ENCODE peak calls at places on chromosomes 3 and 15, in eight cellular contexts. One of them, this sample, is unnamed.

GRCh38 chr3:133570139-133570936 is 3.1 kb upstream of the CDV3 start:
- DNase-seq in cardiac muscle cell: peak; percentile 38
- DNase-seq in right lobe of liver: no peak
- DNase-seq in ovary: no peak
- DNase-seq in psoas muscle: no peak
- DNase-seq in pancreas: peak; percentile 32
- DNase-seq in CD8-positive, alpha-beta T cell: no peak
- DNase-seq in neuronal stem cell: no peak
- DNase-seq in this sample: no peak

GRCh38 chr15:30062881-30063280 is 19.9 kb upstream of the GOLGA8J start:
- DNase-seq in cardiac muscle cell: no peak
- DNase-seq in right lobe of liver: no peak
- DNase-seq in ovary: no peak
- DNase-seq in psoas muscle: no peak
- DNase-seq in pancreas: no peak
- DNase-seq in CD8-positive, alpha-beta T cell: no peak
- DNase-seq in neuronal stem cell: no peak
- DNase-seq in this sample: no peak

GRCh38 chr15:33194237-33194636 is 277 bp downstream of the FMN1 start:
- DNase-seq in cardiac muscle cell: no peak
- DNase-seq in right lobe of liver: no peak
- DNase-seq in ovary: no peak
- DNase-seq in psoas muscle: no peak
- DNase-seq in pancreas: no peak
- DNase-seq in CD8-positive, alpha-beta T cell: no peak
- DNase-seq in neuronal stem cell: peak; percentile 58
- DNase-seq in this sample: no peak

GRCh38 chr15:78711638-78712037 is 70.6 kb upstream of the CHRNB4 start:
- DNase-seq in cardiac muscle cell: no peak
- DNase-seq in right lobe of liver: no peak
- DNase-seq in ovary: no peak
- DNase-seq in psoas muscle: no peak
- DNase-seq in pancreas: no peak
- DNase-seq in CD8-positive, alpha-beta T cell: no peak
- DNase-seq in neuronal stem cell: no peak
- DNase-seq in this sample: no peak

GRCh38 chr3:146160964-146161724 is at the start of gene PLOD2:
- DNase-seq in cardiac muscle cell: peak; percentile 95
- DNase-seq in right lobe of liver: peak; percentile 90
- DNase-seq in ovary: peak; percentile 86
- DNase-seq in psoas muscle: peak; percentile 71
- DNase-seq in pancreas: peak; percentile 87
- DNase-seq in CD8-positive, alpha-beta T cell: no peak
- DNase-seq in neuronal stem cell: peak; percentile 65
- DNase-seq in this sample: peak; percentile 87

GRCh38 chr15:101180620-101181307 is 71.1 kb downstream of the CHSY1 start:
- DNase-seq in cardiac muscle cell: no peak
- DNase-seq in right lobe of liver: no peak
- DNase-seq in ovary: no peak
- DNase-seq in psoas muscle: no peak
- DNase-seq in pancreas: no peak
- DNase-seq in CD8-positive, alpha-beta T cell: no peak
- DNase-seq in neuronal stem cell: no peak
- DNase-seq in this sample: no peak

GRCh38 chr3:122586098-122586497 is 8.6 kb downstream of the PARP15 start:
- DNase-seq in cardiac muscle cell: no peak
- DNase-seq in right lobe of liver: no peak
- DNase-seq in ovary: no peak
- DNase-seq in psoas muscle: no peak
- DNase-seq in pancreas: no peak
- DNase-seq in CD8-positive, alpha-beta T cell: no peak
- DNase-seq in neuronal stem cell: no peak
- DNase-seq in this sample: no peak

GRCh38 chr3:165669502-165669901 is 167.7 kb downstream of the BCHE start:
- DNase-seq in cardiac muscle cell: no peak
- DNase-seq in right lobe of liver: no peak
- DNase-seq in ovary: no peak
- DNase-seq in psoas muscle: no peak
- DNase-seq in pancreas: no peak
- DNase-seq in CD8-positive, alpha-beta T cell: no peak
- DNase-seq in neuronal stem cell: no peak
- DNase-seq in this sample: no peak

GRCh38 chr15:52289629-52290081 is 5.9 kb downstream of the MYO5C start:
- DNase-seq in cardiac muscle cell: no peak
- DNase-seq in right lobe of liver: no peak
- DNase-seq in ovary: no peak
- DNase-seq in psoas muscle: no peak
- DNase-seq in pancreas: no peak
- DNase-seq in CD8-positive, alpha-beta T cell: no peak
- DNase-seq in neuronal stem cell: no peak
- DNase-seq in this sample: peak; percentile 56

GRCh38 chr15:52291204-52291603 is 4.4 kb downstream of the MYO5C start:
- DNase-seq in cardiac muscle cell: no peak
- DNase-seq in right lobe of liver: no peak
- DNase-seq in ovary: no peak
- DNase-seq in psoas muscle: no peak
- DNase-seq in pancreas: no peak
- DNase-seq in CD8-positive, alpha-beta T cell: no peak
- DNase-seq in neuronal stem cell: no peak
- DNase-seq in this sample: no peak

GRCh38 chr15:52290800-52291199 is 4.8 kb downstream of the MYO5C start:
- DNase-seq in cardiac muscle cell: no peak
- DNase-seq in right lobe of liver: no peak
- DNase-seq in ovary: no peak
- DNase-seq in psoas muscle: no peak
- DNase-seq in pancreas: no peak
- DNase-seq in CD8-positive, alpha-beta T cell: no peak
- DNase-seq in neuronal stem cell: no peak
- DNase-seq in this sample: no peak

GRCh38 chr15:52288986-52289385 is 6.6 kb downstream of the MYO5C start:
- DNase-seq in cardiac muscle cell: no peak
- DNase-seq in right lobe of liver: no peak
- DNase-seq in ovary: no peak
- DNase-seq in psoas muscle: no peak
- DNase-seq in pancreas: no peak
- DNase-seq in CD8-positive, alpha-beta T cell: no peak
- DNase-seq in neuronal stem cell: no peak
- DNase-seq in this sample: peak; percentile 36

DNA sequence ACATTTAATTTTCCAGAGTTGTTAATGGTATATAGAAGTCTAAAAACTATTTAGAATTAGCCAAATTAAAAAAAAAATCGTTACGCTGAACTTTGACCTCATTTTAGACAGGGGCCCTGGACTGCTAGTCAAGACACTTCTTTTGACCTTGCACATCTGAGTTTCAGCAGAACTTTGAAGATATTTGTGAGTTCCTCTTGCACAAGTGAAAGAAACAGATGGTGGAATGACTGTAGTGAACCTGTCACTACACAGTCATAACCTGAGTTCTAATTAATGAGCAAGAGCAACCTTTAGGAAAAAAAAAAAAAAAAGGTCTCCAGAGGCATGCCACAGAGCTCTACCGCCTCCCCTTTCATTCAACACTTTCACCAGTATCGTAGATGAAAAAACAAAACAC is 5.3 kb downstream of the MYO5C start:
- DNase-seq in cardiac muscle cell: no peak
- DNase-seq in right lobe of liver: no peak
- DNase-seq in ovary: no peak
- DNase-seq in psoas muscle: no peak
- DNase-seq in pancreas: no peak
- DNase-seq in CD8-positive, alpha-beta T cell: no peak
- DNase-seq in neuronal stem cell: no peak
- DNase-seq in this sample: no peak
- H3K4me1 ChIP-seq in cardiac muscle cell: no peaks in the 10 kb centered on the region
- H3K4me1 ChIP-seq in right lobe of liver: no peaks in the 10 kb centered on the region
- H3K4me1 ChIP-seq in ovary: peaks cover 3% of the 10 kb centered on the region
- H3K4me1 ChIP-seq in psoas muscle: no peaks in the 10 kb centered on the region
- H3K4me1 ChIP-seq in pancreas: peaks cover 33% of the 10 kb centered on the region
- H3K4me1 ChIP-seq in CD8-positive, alpha-beta T cell: peaks cover 5% of the 10 kb centered on the region
- H3K4me1 ChIP-seq in neuronal stem cell: peaks cover 24% of the 10 kb centered on the region
- H3K4me1 ChIP-seq in this sample: peaks cover 29% of the 10 kb centered on the region

GRCh38 chr15:84752195-84752594 is 3.8 kb downstream of the ZNF592 start:
- DNase-seq in cardiac muscle cell: no peak
- DNase-seq in right lobe of liver: no peak
- DNase-seq in ovary: no peak
- DNase-seq in psoas muscle: no peak
- DNase-seq in pancreas: no peak
- DNase-seq in CD8-positive, alpha-beta T cell: no peak
- DNase-seq in neuronal stem cell: no peak
- DNase-seq in this sample: no peak

GRCh38 chr15:84749111-84749991 is 959 bp downstream of the ZNF592 start:
- DNase-seq in cardiac muscle cell: peak; percentile 51
- DNase-seq in right lobe of liver: peak; percentile 85
- DNase-seq in ovary: peak; percentile 53
- DNase-seq in psoas muscle: peak; percentile 47
- DNase-seq in pancreas: peak; percentile 53
- DNase-seq in CD8-positive, alpha-beta T cell: peak; percentile 17
- DNase-seq in neuronal stem cell: peak; percentile 27
- DNase-seq in this sample: peak; percentile 67

GRCh38 chr15:84752700-84753099 is 4.3 kb downstream of the ZNF592 start:
- DNase-seq in cardiac muscle cell: no peak
- DNase-seq in right lobe of liver: no peak
- DNase-seq in ovary: no peak
- DNase-seq in psoas muscle: no peak
- DNase-seq in pancreas: no peak
- DNase-seq in CD8-positive, alpha-beta T cell: no peak
- DNase-seq in neuronal stem cell: no peak
- DNase-seq in this sample: no peak

GRCh38 chr15:84748274-84749110 is at the start of gene ZNF592:
- DNase-seq in cardiac muscle cell: peak; percentile 84
- DNase-seq in right lobe of liver: peak; percentile 92
- DNase-seq in ovary: peak; percentile 90
- DNase-seq in psoas muscle: peak; percentile 88
- DNase-seq in pancreas: peak; percentile 89
- DNase-seq in CD8-positive, alpha-beta T cell: peak; percentile 63
- DNase-seq in neuronal stem cell: peak; percentile 64
- DNase-seq in this sample: peak; percentile 83

GRCh38 chr15:84750583-84751092 is 2.2 kb downstream of the ZNF592 start:
- DNase-seq in cardiac muscle cell: no peak
- DNase-seq in right lobe of liver: no peak
- DNase-seq in ovary: no peak
- DNase-seq in psoas muscle: no peak
- DNase-seq in pancreas: no peak
- DNase-seq in CD8-positive, alpha-beta T cell: no peak
- DNase-seq in neuronal stem cell: no peak
- DNase-seq in this sample: no peak
- H3K4me3 ChIP-seq in cardiac muscle cell: no peak overlapping the region
- H3K4me3 ChIP-seq in right lobe of liver: no peak overlapping the region
- H3K4me3 ChIP-seq in ovary: no peak overlapping the region
- H3K4me3 ChIP-seq in psoas muscle: peak overlapping the region; percentile 92
- H3K4me3 ChIP-seq in pancreas: no peak overlapping the region
- H3K4me3 ChIP-seq in CD8-positive, alpha-beta T cell: no peak overlapping the region
- H3K4me3 ChIP-seq in neuronal stem cell: no peak overlapping the region
- H3K4me3 ChIP-seq in this sample: no peak overlapping the region

GRCh38 chr3:137772231-137772617 is 8.1 kb downstream of the SOX14 start:
- DNase-seq in cardiac muscle cell: no peak
- DNase-seq in right lobe of liver: no peak
- DNase-seq in ovary: no peak
- DNase-seq in psoas muscle: no peak
- DNase-seq in pancreas: no peak
- DNase-seq in CD8-positive, alpha-beta T cell: no peak
- DNase-seq in neuronal stem cell: no peak
- DNase-seq in this sample: no peak

GRCh38 chr3:137770821-137771399 is 6.8 kb downstream of the SOX14 start:
- DNase-seq in cardiac muscle cell: no peak
- DNase-seq in right lobe of liver: no peak
- DNase-seq in ovary: no peak
- DNase-seq in psoas muscle: no peak
- DNase-seq in pancreas: no peak
- DNase-seq in CD8-positive, alpha-beta T cell: no peak
- DNase-seq in neuronal stem cell: no peak
- DNase-seq in this sample: no peak

GRCh38 chr3:137770066-137770805 is 6.1 kb downstream of the SOX14 start:
- DNase-seq in cardiac muscle cell: no peak
- DNase-seq in right lobe of liver: no peak
- DNase-seq in ovary: no peak
- DNase-seq in psoas muscle: no peak
- DNase-seq in pancreas: no peak
- DNase-seq in CD8-positive, alpha-beta T cell: no peak
- DNase-seq in neuronal stem cell: no peak
- DNase-seq in this sample: no peak

GRCh38 chr3:137769321-137770065 is 5.4 kb downstream of the SOX14 start:
- DNase-seq in cardiac muscle cell: no peak
- DNase-seq in right lobe of liver: no peak
- DNase-seq in ovary: no peak
- DNase-seq in psoas muscle: no peak
- DNase-seq in pancreas: no peak
- DNase-seq in CD8-positive, alpha-beta T cell: no peak
- DNase-seq in neuronal stem cell: no peak
- DNase-seq in this sample: no peak

DNA sequence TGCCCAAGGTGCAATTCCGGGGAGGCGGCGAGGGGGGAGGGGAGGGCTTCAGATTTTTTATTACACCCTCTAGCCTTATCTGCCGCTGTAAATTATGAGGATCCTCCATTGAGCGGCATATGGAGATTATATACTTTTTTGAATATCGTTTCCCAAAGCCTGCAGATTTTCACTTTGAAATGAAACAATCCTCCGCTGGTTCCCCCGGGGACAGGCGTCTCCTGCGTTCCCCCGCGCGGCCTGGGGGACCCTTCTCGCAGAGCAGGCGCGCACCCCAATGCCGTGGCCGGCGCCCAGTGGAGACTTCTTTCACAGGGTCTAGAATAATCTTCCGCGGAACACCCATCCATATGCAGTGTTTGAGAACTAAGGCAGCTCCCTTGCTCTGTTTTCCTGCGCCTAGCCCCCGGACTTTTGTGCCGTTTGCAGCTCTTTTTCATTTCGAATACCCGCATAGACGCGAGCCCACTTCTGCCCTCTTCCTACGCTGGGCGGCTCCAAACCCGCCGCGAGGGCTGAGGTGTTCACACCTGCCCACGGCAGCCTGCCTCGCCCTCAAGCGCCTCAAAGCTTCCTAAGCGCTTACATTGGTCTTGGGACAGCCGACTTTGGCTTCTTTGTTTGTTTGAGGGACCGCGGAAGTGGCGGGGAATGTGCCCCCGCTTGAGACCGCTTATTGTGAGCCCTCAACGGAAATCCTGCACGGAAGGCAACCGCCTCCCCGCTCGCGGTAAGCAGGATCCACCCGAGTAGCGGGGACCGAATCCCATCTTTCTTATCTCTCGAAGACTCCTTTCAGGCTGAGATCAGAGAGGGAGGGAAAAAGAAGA is 7.5 kb downstream of the SOX14 start:
- DNase-seq in cardiac muscle cell: no peak
- DNase-seq in right lobe of liver: no peak
- DNase-seq in ovary: no peak
- DNase-seq in psoas muscle: no peak
- DNase-seq in pancreas: no peak
- DNase-seq in CD8-positive, alpha-beta T cell: no peak
- DNase-seq in neuronal stem cell: no peak
- DNase-seq in this sample: no peak
- H3K9me3 ChIP-seq in cardiac muscle cell: no peaks in the 10 kb centered on the region
- H3K9me3 ChIP-seq in right lobe of liver: no peaks in the 10 kb centered on the region
- H3K9me3 ChIP-seq in ovary: no peaks in the 10 kb centered on the region
- H3K9me3 ChIP-seq in psoas muscle: no peaks in the 10 kb centered on the region
- H3K9me3 ChIP-seq in pancreas: no peaks in the 10 kb centered on the region
- H3K9me3 ChIP-seq in CD8-positive, alpha-beta T cell: no peaks in the 10 kb centered on the region
- H3K9me3 ChIP-seq in neuronal stem cell: no peaks in the 10 kb centered on the region
- H3K9me3 ChIP-seq in this sample: no peaks in the 10 kb centered on the region

GRCh38 chr15:93247466-93248121 is 158.6 kb upstream of the RGMA start:
- DNase-seq in cardiac muscle cell: no peak
- DNase-seq in right lobe of liver: peak; percentile 46
- DNase-seq in ovary: no peak
- DNase-seq in psoas muscle: no peak
- DNase-seq in pancreas: no peak
- DNase-seq in CD8-positive, alpha-beta T cell: no peak
- DNase-seq in neuronal stem cell: no peak
- DNase-seq in this sample: no peak

GRCh38 chr15:93246266-93247242 is 157.5 kb upstream of the RGMA start:
- DNase-seq in cardiac muscle cell: no peak
- DNase-seq in right lobe of liver: peak; percentile 37
- DNase-seq in ovary: no peak
- DNase-seq in psoas muscle: no peak
- DNase-seq in pancreas: no peak
- DNase-seq in CD8-positive, alpha-beta T cell: no peak
- DNase-seq in neuronal stem cell: no peak
- DNase-seq in this sample: no peak

GRCh38 chr15:93243573-93243972 is 154.6 kb upstream of the RGMA start:
- DNase-seq in cardiac muscle cell: no peak
- DNase-seq in right lobe of liver: no peak
- DNase-seq in ovary: no peak
- DNase-seq in psoas muscle: no peak
- DNase-seq in pancreas: no peak
- DNase-seq in CD8-positive, alpha-beta T cell: no peak
- DNase-seq in neuronal stem cell: no peak
- DNase-seq in this sample: no peak

GRCh38 chr15:93244691-93245615 is 155.9 kb upstream of the RGMA start:
- DNase-seq in cardiac muscle cell: peak; percentile 4
- DNase-seq in right lobe of liver: peak; percentile 24
- DNase-seq in ovary: peak; percentile 54
- DNase-seq in psoas muscle: no peak
- DNase-seq in pancreas: no peak
- DNase-seq in CD8-positive, alpha-beta T cell: no peak
- DNase-seq in neuronal stem cell: no peak
- DNase-seq in this sample: no peak

DNA sequence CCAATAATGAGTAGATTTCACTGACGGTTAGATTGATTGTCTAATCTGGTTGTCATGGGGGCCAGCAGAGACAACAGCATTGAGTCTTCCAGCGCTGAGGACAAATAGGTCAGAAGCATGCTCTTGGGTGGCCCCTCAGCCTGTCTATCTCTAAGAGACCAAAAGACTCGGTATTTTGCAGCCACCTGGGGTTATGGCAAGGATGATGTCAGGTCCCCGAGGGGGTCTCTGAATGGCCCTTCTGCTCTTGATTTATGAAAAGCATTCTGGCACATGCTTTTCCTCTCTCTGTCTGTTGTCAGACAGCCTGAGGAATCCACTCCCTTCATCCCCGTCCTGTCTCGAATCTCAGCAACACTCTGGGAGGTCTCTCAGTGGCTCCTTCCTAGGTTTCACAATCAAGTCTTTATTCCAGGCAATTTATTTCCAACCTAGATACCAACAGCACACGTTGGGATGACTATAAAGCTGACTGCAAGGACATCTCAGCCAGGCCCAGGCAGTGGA is 156.7 kb upstream of the RGMA start:
- DNase-seq in cardiac muscle cell: no peak
- DNase-seq in right lobe of liver: peak; percentile 13
- DNase-seq in ovary: no peak
- DNase-seq in psoas muscle: no peak
- DNase-seq in pancreas: no peak
- DNase-seq in CD8-positive, alpha-beta T cell: no peak
- DNase-seq in neuronal stem cell: no peak
- DNase-seq in this sample: no peak
- H3K4me1 ChIP-seq in cardiac muscle cell: no peaks in the 10 kb centered on the region
- H3K4me1 ChIP-seq in right lobe of liver: no peaks in the 10 kb centered on the region
- H3K4me1 ChIP-seq in ovary: peaks cover 11% of the 10 kb centered on the region
- H3K4me1 ChIP-seq in psoas muscle: peaks cover 5% of the 10 kb centered on the region
- H3K4me1 ChIP-seq in pancreas: no peaks in the 10 kb centered on the region
- H3K4me1 ChIP-seq in CD8-positive, alpha-beta T cell: no peaks in the 10 kb centered on the region
- H3K4me1 ChIP-seq in neuronal stem cell: peaks cover 31% of the 10 kb centered on the region
- H3K4me1 ChIP-seq in this sample: no peaks in the 10 kb centered on the region